ENCODE peak calls at places on chromosomes 1 and 21, in eight cellular contexts. One of them, this sample, is unnamed.

GRCh38 chr21:34844033-34844923 is 175.5 kb downstream of the CLIC6 start:
- DNase-seq in tibial nerve: peak
- DNase-seq in GM23338: no peak
- DNase-seq in B cell: peak
- DNase-seq in nephron progenitor cell: no peak
- DNase-seq in body of pancreas: peak
- DNase-seq in H9: no peak
- DNase-seq in mesothelial cell of epicardium: no peak
- DNase-seq in this sample: no peak

GRCh38 chr1:94418664-94419655 is 771 bp downstream of the ABCD3 start:
- DNase-seq in tibial nerve: peak
- DNase-seq in GM23338: peak
- DNase-seq in B cell: no peak
- DNase-seq in nephron progenitor cell: no peak
- DNase-seq in body of pancreas: peak
- DNase-seq in H9: peak
- DNase-seq in mesothelial cell of epicardium: no peak
- DNase-seq in this sample: peak

GRCh38 chr1:55217226-55217996 is 2.2 kb upstream of the USP24 start:
- DNase-seq in tibial nerve: no peak
- DNase-seq in GM23338: no peak
- DNase-seq in B cell: peak
- DNase-seq in nephron progenitor cell: no peak
- DNase-seq in body of pancreas: no peak
- DNase-seq in H9: no peak
- DNase-seq in mesothelial cell of epicardium: no peak
- DNase-seq in this sample: no peak

GRCh38 chr1:22975694-22976093 is 3.0 kb upstream of the LACTBL1 start:
- DNase-seq in tibial nerve: no peak
- DNase-seq in GM23338: no peak
- DNase-seq in B cell: no peak
- DNase-seq in nephron progenitor cell: no peak
- DNase-seq in body of pancreas: no peak
- DNase-seq in H9: no peak
- DNase-seq in mesothelial cell of epicardium: no peak
- DNase-seq in this sample: no peak

GRCh38 chr1:55893155-55893554 is 678.0 kb upstream of the USP24 start:
- DNase-seq in tibial nerve: no peak
- DNase-seq in GM23338: peak
- DNase-seq in B cell: no peak
- DNase-seq in nephron progenitor cell: no peak
- DNase-seq in body of pancreas: no peak
- DNase-seq in H9: no peak
- DNase-seq in mesothelial cell of epicardium: no peak
- DNase-seq in this sample: peak

GRCh38 chr1:243488459-243489163 is 232.8 kb downstream of the SDCCAG8 start:
- DNase-seq in tibial nerve: no peak
- DNase-seq in GM23338: no peak
- DNase-seq in B cell: no peak
- DNase-seq in nephron progenitor cell: no peak
- DNase-seq in body of pancreas: no peak
- DNase-seq in H9: no peak
- DNase-seq in mesothelial cell of epicardium: no peak
- DNase-seq in this sample: no peak

GRCh38 chr1:157622471-157622870 is 24.6 kb upstream of the FCRL4 start:
- DNase-seq in tibial nerve: no peak
- DNase-seq in GM23338: no peak
- DNase-seq in B cell: no peak
- DNase-seq in nephron progenitor cell: no peak
- DNase-seq in body of pancreas: no peak
- DNase-seq in H9: no peak
- DNase-seq in mesothelial cell of epicardium: no peak
- DNase-seq in this sample: no peak

GRCh38 chr1:230778916-230779590 is 31.9 kb downstream of the CAPN9 start:
- DNase-seq in tibial nerve: no peak
- DNase-seq in GM23338: peak
- DNase-seq in B cell: no peak
- DNase-seq in nephron progenitor cell: no peak
- DNase-seq in body of pancreas: no peak
- DNase-seq in H9: no peak
- DNase-seq in mesothelial cell of epicardium: no peak
- DNase-seq in this sample: no peak

GRCh38 chr1:167964646-167965045 is 27.8 kb upstream of the MPC2 start:
- DNase-seq in tibial nerve: no peak
- DNase-seq in GM23338: no peak
- DNase-seq in B cell: no peak
- DNase-seq in nephron progenitor cell: no peak
- DNase-seq in body of pancreas: no peak
- DNase-seq in H9: no peak
- DNase-seq in mesothelial cell of epicardium: no peak
- DNase-seq in this sample: no peak

GRCh38 chr1:117659565-117660264 is 53.9 kb downstream of the TENT5C start:
- DNase-seq in tibial nerve: no peak
- DNase-seq in GM23338: no peak
- DNase-seq in B cell: peak
- DNase-seq in nephron progenitor cell: no peak
- DNase-seq in body of pancreas: no peak
- DNase-seq in H9: no peak
- DNase-seq in mesothelial cell of epicardium: no peak
- DNase-seq in this sample: no peak

GRCh38 chr1:212119863-212120262 is 84.3 kb downstream of the DTL start:
- DNase-seq in tibial nerve: no peak
- DNase-seq in GM23338: no peak
- DNase-seq in B cell: no peak
- DNase-seq in nephron progenitor cell: no peak
- DNase-seq in body of pancreas: no peak
- DNase-seq in H9: no peak
- DNase-seq in mesothelial cell of epicardium: no peak
- DNase-seq in this sample: no peak

GRCh38 chr1:147202576-147202975 is 22.6 kb downstream of the FMO5 start:
- DNase-seq in tibial nerve: no peak
- DNase-seq in GM23338: no peak
- DNase-seq in B cell: no peak
- DNase-seq in nephron progenitor cell: no peak
- DNase-seq in body of pancreas: no peak
- DNase-seq in H9: no peak
- DNase-seq in mesothelial cell of epicardium: no peak
- DNase-seq in this sample: no peak

GRCh38 chr1:228374711-228375577 is 31.7 kb downstream of the TRIM11 start:
- DNase-seq in tibial nerve: peak
- DNase-seq in GM23338: no peak
- DNase-seq in B cell: no peak
- DNase-seq in nephron progenitor cell: no peak
- DNase-seq in body of pancreas: peak
- DNase-seq in H9: no peak
- DNase-seq in mesothelial cell of epicardium: peak
- DNase-seq in this sample: no peak

GRCh38 chr21:42156690-42157605 is 62.0 kb upstream of the ABCG1 start:
- DNase-seq in tibial nerve: no peak
- DNase-seq in GM23338: no peak
- DNase-seq in B cell: no peak
- DNase-seq in nephron progenitor cell: no peak
- DNase-seq in body of pancreas: no peak
- DNase-seq in H9: no peak
- DNase-seq in mesothelial cell of epicardium: no peak
- DNase-seq in this sample: no peak

GRCh38 chr1:185338719-185339622 is 21.9 kb upstream of the IVNS1ABP start:
- DNase-seq in tibial nerve: no peak
- DNase-seq in GM23338: peak
- DNase-seq in B cell: peak
- DNase-seq in nephron progenitor cell: no peak
- DNase-seq in body of pancreas: no peak
- DNase-seq in H9: no peak
- DNase-seq in mesothelial cell of epicardium: no peak
- DNase-seq in this sample: no peak

GRCh38 chr1:168234846-168235547 is 9.2 kb downstream of the SFT2D2 start:
- DNase-seq in tibial nerve: no peak
- DNase-seq in GM23338: peak
- DNase-seq in B cell: no peak
- DNase-seq in nephron progenitor cell: no peak
- DNase-seq in body of pancreas: no peak
- DNase-seq in H9: peak
- DNase-seq in mesothelial cell of epicardium: no peak
- DNase-seq in this sample: peak

GRCh38 chr1:52237430-52237829 is 95.5 kb downstream of the ZFYVE9 start:
- DNase-seq in tibial nerve: no peak
- DNase-seq in GM23338: no peak
- DNase-seq in B cell: no peak
- DNase-seq in nephron progenitor cell: no peak
- DNase-seq in body of pancreas: no peak
- DNase-seq in H9: no peak
- DNase-seq in mesothelial cell of epicardium: no peak
- DNase-seq in this sample: no peak

GRCh38 chr1:100502052-100502792 is 35.7 kb upstream of the GPR88 start:
- DNase-seq in tibial nerve: no peak
- DNase-seq in GM23338: no peak
- DNase-seq in B cell: no peak
- DNase-seq in nephron progenitor cell: no peak
- DNase-seq in body of pancreas: no peak
- DNase-seq in H9: no peak
- DNase-seq in mesothelial cell of epicardium: no peak
- DNase-seq in this sample: no peak

GRCh38 chr1:117696567-117696966 is 90.7 kb downstream of the TENT5C start:
- DNase-seq in tibial nerve: no peak
- DNase-seq in GM23338: no peak
- DNase-seq in B cell: no peak
- DNase-seq in nephron progenitor cell: no peak
- DNase-seq in body of pancreas: no peak
- DNase-seq in H9: no peak
- DNase-seq in mesothelial cell of epicardium: no peak
- DNase-seq in this sample: no peak

GRCh38 chr21:33587792-33588484 is 546 bp downstream of the DONSON start:
- DNase-seq in tibial nerve: no peak
- DNase-seq in GM23338: peak
- DNase-seq in B cell: peak
- DNase-seq in nephron progenitor cell: peak
- DNase-seq in body of pancreas: peak
- DNase-seq in H9: peak
- DNase-seq in mesothelial cell of epicardium: no peak
- DNase-seq in this sample: peak

GRCh38 chr1:20262810-20263534 is 27.7 kb upstream of the VWA5B1 start:
- DNase-seq in tibial nerve: no peak
- DNase-seq in GM23338: no peak
- DNase-seq in B cell: no peak
- DNase-seq in nephron progenitor cell: no peak
- DNase-seq in body of pancreas: no peak
- DNase-seq in H9: no peak
- DNase-seq in mesothelial cell of epicardium: no peak
- DNase-seq in this sample: no peak

DNA sequence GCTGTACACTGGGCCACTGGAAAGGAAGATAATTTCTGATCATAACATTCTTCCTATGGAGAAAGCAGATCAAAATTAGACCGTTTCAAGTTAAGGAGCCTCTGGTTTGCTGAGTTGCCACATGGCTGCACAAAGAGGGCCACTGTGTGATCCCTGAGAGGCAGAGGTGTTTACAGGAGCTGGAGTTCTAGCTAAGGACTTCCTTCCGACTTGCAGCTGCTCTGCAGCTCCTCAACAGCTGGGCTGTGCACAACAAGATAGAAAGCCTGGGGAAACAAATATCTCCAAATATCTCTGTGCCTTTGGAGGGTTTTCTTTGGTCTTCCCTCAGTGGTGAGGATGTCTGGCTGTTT is 26.8 kb downstream of the GADD45A start:
- DNase-seq in tibial nerve: no peak
- DNase-seq in GM23338: no peak
- DNase-seq in B cell: no peak
- DNase-seq in nephron progenitor cell: no peak
- DNase-seq in body of pancreas: no peak
- DNase-seq in H9: no peak
- DNase-seq in mesothelial cell of epicardium: no peak
- DNase-seq in this sample: no peak
- TF ChIP-seq CTCF in tibial nerve: no peak
- TF ChIP-seq CTCF in GM23338: no peak
- TF ChIP-seq CTCF in B cell: no peak
- TF ChIP-seq CTCF in nephron progenitor cell: no peak
- TF ChIP-seq CTCF in body of pancreas: no peak
- TF ChIP-seq CTCF in H9: no peak
- TF ChIP-seq CTCF in mesothelial cell of epicardium: no peak
- TF ChIP-seq CTCF in this sample: no peak

GRCh38 chr1:11845641-11846335 is 1.8 kb downstream of the NPPA start:
- DNase-seq in tibial nerve: no peak
- DNase-seq in GM23338: peak
- DNase-seq in B cell: no peak
- DNase-seq in nephron progenitor cell: peak
- DNase-seq in body of pancreas: no peak
- DNase-seq in H9: no peak
- DNase-seq in mesothelial cell of epicardium: no peak
- DNase-seq in this sample: no peak
- TF ChIP-seq CTCF in tibial nerve: no peak
- TF ChIP-seq CTCF in GM23338: no peak
- TF ChIP-seq CTCF in B cell: no peak
- TF ChIP-seq CTCF in nephron progenitor cell: no peak
- TF ChIP-seq CTCF in body of pancreas: no peak
- TF ChIP-seq CTCF in H9: no peak
- TF ChIP-seq CTCF in mesothelial cell of epicardium: no peak
- TF ChIP-seq CTCF in this sample: no peak

GRCh38 chr1:27392096-27392777 is at the start of gene GPR3:
- DNase-seq in tibial nerve: peak
- DNase-seq in GM23338: peak
- DNase-seq in B cell: peak
- DNase-seq in nephron progenitor cell: peak
- DNase-seq in body of pancreas: peak
- DNase-seq in H9: peak
- DNase-seq in mesothelial cell of epicardium: peak
- DNase-seq in this sample: peak

GRCh38 chr1:27393641-27394281 is 1.3 kb downstream of the GPR3 start:
- DNase-seq in tibial nerve: no peak
- DNase-seq in GM23338: no peak
- DNase-seq in B cell: no peak
- DNase-seq in nephron progenitor cell: no peak
- DNase-seq in body of pancreas: no peak
- DNase-seq in H9: no peak
- DNase-seq in mesothelial cell of epicardium: no peak
- DNase-seq in this sample: no peak

GRCh38 chr1:27394282-27394658 is 1.8 kb downstream of the GPR3 start:
- DNase-seq in tibial nerve: no peak
- DNase-seq in GM23338: no peak
- DNase-seq in B cell: no peak
- DNase-seq in nephron progenitor cell: no peak
- DNase-seq in body of pancreas: no peak
- DNase-seq in H9: no peak
- DNase-seq in mesothelial cell of epicardium: no peak
- DNase-seq in this sample: no peak

GRCh38 chr1:27391511-27392095 is 819 bp upstream of the GPR3 start:
- DNase-seq in tibial nerve: no peak
- DNase-seq in GM23338: peak
- DNase-seq in B cell: no peak
- DNase-seq in nephron progenitor cell: no peak
- DNase-seq in body of pancreas: peak
- DNase-seq in H9: peak
- DNase-seq in mesothelial cell of epicardium: no peak
- DNase-seq in this sample: no peak

GRCh38 chr1:27392778-27393635 is 585 bp downstream of the GPR3 start:
- DNase-seq in tibial nerve: no peak
- DNase-seq in GM23338: peak
- DNase-seq in B cell: no peak
- DNase-seq in nephron progenitor cell: no peak
- DNase-seq in body of pancreas: no peak
- DNase-seq in H9: peak
- DNase-seq in mesothelial cell of epicardium: no peak
- DNase-seq in this sample: no peak
- TF ChIP-seq CTCF in tibial nerve: no peak
- TF ChIP-seq CTCF in GM23338: peak
- TF ChIP-seq CTCF in B cell: no peak
- TF ChIP-seq CTCF in nephron progenitor cell: no peak
- TF ChIP-seq CTCF in body of pancreas: no peak
- TF ChIP-seq CTCF in H9: peak
- TF ChIP-seq CTCF in mesothelial cell of epicardium: no peak
- TF ChIP-seq CTCF in this sample: peak

GRCh38 chr1:32470991-32471694 is 6.3 kb downstream of the ZBTB8B start:
- DNase-seq in tibial nerve: no peak
- DNase-seq in GM23338: peak
- DNase-seq in B cell: no peak
- DNase-seq in nephron progenitor cell: no peak
- DNase-seq in body of pancreas: peak
- DNase-seq in H9: peak
- DNase-seq in mesothelial cell of epicardium: no peak
- DNase-seq in this sample: no peak
- TF ChIP-seq CTCF in tibial nerve: no peak
- TF ChIP-seq CTCF in GM23338: peak
- TF ChIP-seq CTCF in B cell: peak
- TF ChIP-seq CTCF in nephron progenitor cell: no peak
- TF ChIP-seq CTCF in body of pancreas: peak
- TF ChIP-seq CTCF in H9: peak
- TF ChIP-seq CTCF in mesothelial cell of epicardium: no peak
- TF ChIP-seq CTCF in this sample: no peak